ENCODE peak calls at places on chromosomes 5 and 9, in eight cellular contexts. One of them, this sample, is unnamed.

GRCh38 chr5:101505891-101506570 is 602.9 kb upstream of the ST8SIA4 start:
- DNase-seq in A549: no peak
- DNase-seq in ovary: no peak
- DNase-seq in IMR-90: no peak
- DNase-seq in spleen: no peak
- DNase-seq in heart left ventricle: no peak
- DNase-seq in lower leg skin: no peak
- DNase-seq in Peyer's patch: no peak
- DNase-seq in this sample: no peak

GRCh38 chr9:111451570-111451969 is 32.6 kb downstream of the ECPAS start:
- DNase-seq in A549: no peak
- DNase-seq in ovary: no peak
- DNase-seq in IMR-90: no peak
- DNase-seq in spleen: no peak
- DNase-seq in heart left ventricle: no peak
- DNase-seq in lower leg skin: no peak
- DNase-seq in Peyer's patch: no peak
- DNase-seq in this sample: no peak

GRCh38 chr9:126661521-126662251 is 48.0 kb downstream of the LMX1B start:
- DNase-seq in A549: no peak
- DNase-seq in ovary: no peak
- DNase-seq in IMR-90: peak; percentile 6
- DNase-seq in spleen: no peak
- DNase-seq in heart left ventricle: no peak
- DNase-seq in lower leg skin: no peak
- DNase-seq in Peyer's patch: no peak
- DNase-seq in this sample: no peak

GRCh38 chr9:131618071-131618479 is 72.8 kb downstream of the PRRT1B start:
- DNase-seq in A549: no peak
- DNase-seq in ovary: no peak
- DNase-seq in IMR-90: no peak
- DNase-seq in spleen: no peak
- DNase-seq in heart left ventricle: peak; percentile 91
- DNase-seq in lower leg skin: no peak
- DNase-seq in Peyer's patch: no peak
- DNase-seq in this sample: no peak

GRCh38 chr9:111118256-111118950 is 80.1 kb upstream of the LPAR1 start:
- DNase-seq in A549: no peak
- DNase-seq in ovary: no peak
- DNase-seq in IMR-90: peak; percentile 89
- DNase-seq in spleen: no peak
- DNase-seq in heart left ventricle: no peak
- DNase-seq in lower leg skin: no peak
- DNase-seq in Peyer's patch: no peak
- DNase-seq in this sample: no peak

GRCh38 chr5:39080597-39081204 is 6.5 kb upstream of the RICTOR start:
- DNase-seq in A549: peak; percentile 64
- DNase-seq in ovary: peak; percentile 28
- DNase-seq in IMR-90: peak; percentile 73
- DNase-seq in spleen: no peak
- DNase-seq in heart left ventricle: no peak
- DNase-seq in lower leg skin: no peak
- DNase-seq in Peyer's patch: no peak
- DNase-seq in this sample: peak; percentile 54

GRCh38 chr9:70964861-70965260 is 156.6 kb downstream of the TRPM3 start:
- DNase-seq in A549: no peak
- DNase-seq in ovary: no peak
- DNase-seq in IMR-90: no peak
- DNase-seq in spleen: no peak
- DNase-seq in heart left ventricle: no peak
- DNase-seq in lower leg skin: no peak
- DNase-seq in Peyer's patch: no peak
- DNase-seq in this sample: no peak

GRCh38 chr9:134551657-134552348 is 89.8 kb upstream of the COL5A1 start:
- DNase-seq in A549: peak; percentile 46
- DNase-seq in ovary: no peak
- DNase-seq in IMR-90: peak; percentile 82
- DNase-seq in spleen: peak; percentile 69
- DNase-seq in heart left ventricle: peak; percentile 37
- DNase-seq in lower leg skin: no peak
- DNase-seq in Peyer's patch: peak; percentile 43
- DNase-seq in this sample: no peak

GRCh38 chr5:56656816-56657740 is 158.3 kb upstream of the MAP3K1 start:
- DNase-seq in A549: no peak
- DNase-seq in ovary: no peak
- DNase-seq in IMR-90: peak; percentile 35
- DNase-seq in spleen: no peak
- DNase-seq in heart left ventricle: no peak
- DNase-seq in lower leg skin: no peak
- DNase-seq in Peyer's patch: no peak
- DNase-seq in this sample: no peak

GRCh38 chr5:171606414-171607024 is 179.1 kb upstream of the SMIM23 start:
- DNase-seq in A549: no peak
- DNase-seq in ovary: no peak
- DNase-seq in IMR-90: peak; percentile 10
- DNase-seq in spleen: no peak
- DNase-seq in heart left ventricle: no peak
- DNase-seq in lower leg skin: no peak
- DNase-seq in Peyer's patch: no peak
- DNase-seq in this sample: no peak

GRCh38 chr9:101138516-101138915 is 110.0 kb downstream of the PLPPR1 start:
- DNase-seq in A549: no peak
- DNase-seq in ovary: no peak
- DNase-seq in IMR-90: no peak
- DNase-seq in spleen: no peak
- DNase-seq in heart left ventricle: no peak
- DNase-seq in lower leg skin: no peak
- DNase-seq in Peyer's patch: no peak
- DNase-seq in this sample: no peak

GRCh38 chr5:135535820-135536801 is at the start of gene NEUROG1:
- DNase-seq in A549: no peak
- DNase-seq in ovary: no peak
- DNase-seq in IMR-90: no peak
- DNase-seq in spleen: no peak
- DNase-seq in heart left ventricle: no peak
- DNase-seq in lower leg skin: no peak
- DNase-seq in Peyer's patch: no peak
- DNase-seq in this sample: no peak

GRCh38 chr9:89701221-89701798 is 96.5 kb downstream of the GADD45G start:
- DNase-seq in A549: no peak
- DNase-seq in ovary: no peak
- DNase-seq in IMR-90: no peak
- DNase-seq in spleen: peak; percentile 79
- DNase-seq in heart left ventricle: no peak
- DNase-seq in lower leg skin: no peak
- DNase-seq in Peyer's patch: no peak
- DNase-seq in this sample: no peak
- TF ChIP-seq POLR2A in A549: no peak
- TF ChIP-seq POLR2A in ovary: no peak
- TF ChIP-seq POLR2A in IMR-90: no peak
- TF ChIP-seq POLR2A in spleen: no peak
- TF ChIP-seq POLR2A in heart left ventricle: no peak
- TF ChIP-seq POLR2A in lower leg skin: no peak
- TF ChIP-seq POLR2A in Peyer's patch: no peak
- TF ChIP-seq POLR2A in this sample: no peak

DNA sequence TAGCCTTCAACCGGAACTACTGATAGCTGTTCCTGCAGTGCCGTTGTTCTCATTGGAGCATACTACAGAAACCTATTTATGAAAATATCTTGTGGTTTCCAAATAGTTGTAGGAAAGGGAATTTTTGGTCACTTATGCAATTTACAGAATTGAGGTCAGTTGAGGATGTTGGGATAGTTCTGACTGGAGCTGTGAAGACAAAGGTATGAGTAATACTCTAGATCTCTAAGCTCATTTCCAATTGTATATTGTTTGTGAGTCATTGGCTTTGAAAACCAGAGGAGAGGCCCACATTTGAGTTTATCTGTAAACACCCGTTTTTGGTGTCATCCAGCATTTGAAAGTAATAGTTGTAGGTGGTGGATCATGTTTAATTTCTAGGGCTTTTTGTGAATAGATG is 561.3 kb upstream of the WWC1 start:
- DNase-seq in A549: peak; percentile 40
- DNase-seq in ovary: no peak
- DNase-seq in IMR-90: peak; percentile 96
- DNase-seq in spleen: no peak
- DNase-seq in heart left ventricle: no peak
- DNase-seq in lower leg skin: no peak
- DNase-seq in Peyer's patch: no peak
- DNase-seq in this sample: no peak
- H3K4me3 ChIP-seq in A549: no peak overlapping the region
- H3K4me3 ChIP-seq in ovary: no peak overlapping the region
- H3K4me3 ChIP-seq in IMR-90: no peak overlapping the region
- H3K4me3 ChIP-seq in spleen: no peak overlapping the region
- H3K4me3 ChIP-seq in heart left ventricle: no peak overlapping the region
- H3K4me3 ChIP-seq in lower leg skin: no peak overlapping the region
- H3K4me3 ChIP-seq in Peyer's patch: no peak overlapping the region
- H3K4me3 ChIP-seq in this sample: no peak overlapping the region

GRCh38 chr5:89120719-89121118 is 237.7 kb upstream of the MEF2C start:
- DNase-seq in A549: no peak
- DNase-seq in ovary: no peak
- DNase-seq in IMR-90: no peak
- DNase-seq in spleen: no peak
- DNase-seq in heart left ventricle: peak; percentile 24
- DNase-seq in lower leg skin: peak; percentile 26
- DNase-seq in Peyer's patch: no peak
- DNase-seq in this sample: peak; percentile 15

GRCh38 chr5:89123607-89124006 is 240.6 kb upstream of the MEF2C start:
- DNase-seq in A549: no peak
- DNase-seq in ovary: no peak
- DNase-seq in IMR-90: no peak
- DNase-seq in spleen: no peak
- DNase-seq in heart left ventricle: no peak
- DNase-seq in lower leg skin: no peak
- DNase-seq in Peyer's patch: no peak
- DNase-seq in this sample: no peak

GRCh38 chr5:89128097-89128496 is 245.1 kb upstream of the MEF2C start:
- DNase-seq in A549: no peak
- DNase-seq in ovary: no peak
- DNase-seq in IMR-90: peak; percentile 1
- DNase-seq in spleen: no peak
- DNase-seq in heart left ventricle: no peak
- DNase-seq in lower leg skin: no peak
- DNase-seq in Peyer's patch: no peak
- DNase-seq in this sample: no peak

GRCh38 chr5:89128930-89129625 is 246.1 kb upstream of the MEF2C start:
- DNase-seq in A549: no peak
- DNase-seq in ovary: no peak
- DNase-seq in IMR-90: no peak
- DNase-seq in spleen: no peak
- DNase-seq in heart left ventricle: no peak
- DNase-seq in lower leg skin: no peak
- DNase-seq in Peyer's patch: no peak
- DNase-seq in this sample: no peak

DNA sequence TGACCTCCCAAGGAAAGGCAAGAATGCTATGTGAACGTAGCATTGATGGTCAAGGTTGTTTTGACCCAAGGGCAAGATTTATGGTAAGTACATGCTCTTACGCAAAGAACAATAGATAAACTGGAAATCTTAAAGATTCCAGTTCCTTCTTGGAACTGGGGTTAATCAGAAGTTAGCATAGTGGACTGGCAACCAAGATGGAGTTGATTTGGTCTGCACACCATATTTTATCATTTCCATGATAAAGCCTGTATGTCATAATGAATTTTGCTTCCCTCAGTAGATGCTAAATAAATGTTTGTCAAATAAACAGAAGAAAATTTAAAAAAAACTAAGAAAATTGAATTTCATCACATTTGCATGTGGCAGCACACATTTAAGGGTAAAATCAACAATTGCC is 242.4 kb upstream of the MEF2C start:
- DNase-seq in A549: no peak
- DNase-seq in ovary: no peak
- DNase-seq in IMR-90: no peak
- DNase-seq in spleen: no peak
- DNase-seq in heart left ventricle: no peak
- DNase-seq in lower leg skin: no peak
- DNase-seq in Peyer's patch: no peak
- DNase-seq in this sample: no peak
- TF ChIP-seq POLR2A in A549: no peak
- TF ChIP-seq POLR2A in ovary: no peak
- TF ChIP-seq POLR2A in IMR-90: no peak
- TF ChIP-seq POLR2A in spleen: no peak
- TF ChIP-seq POLR2A in heart left ventricle: no peak
- TF ChIP-seq POLR2A in lower leg skin: no peak
- TF ChIP-seq POLR2A in Peyer's patch: no peak
- TF ChIP-seq POLR2A in this sample: no peak

DNA sequence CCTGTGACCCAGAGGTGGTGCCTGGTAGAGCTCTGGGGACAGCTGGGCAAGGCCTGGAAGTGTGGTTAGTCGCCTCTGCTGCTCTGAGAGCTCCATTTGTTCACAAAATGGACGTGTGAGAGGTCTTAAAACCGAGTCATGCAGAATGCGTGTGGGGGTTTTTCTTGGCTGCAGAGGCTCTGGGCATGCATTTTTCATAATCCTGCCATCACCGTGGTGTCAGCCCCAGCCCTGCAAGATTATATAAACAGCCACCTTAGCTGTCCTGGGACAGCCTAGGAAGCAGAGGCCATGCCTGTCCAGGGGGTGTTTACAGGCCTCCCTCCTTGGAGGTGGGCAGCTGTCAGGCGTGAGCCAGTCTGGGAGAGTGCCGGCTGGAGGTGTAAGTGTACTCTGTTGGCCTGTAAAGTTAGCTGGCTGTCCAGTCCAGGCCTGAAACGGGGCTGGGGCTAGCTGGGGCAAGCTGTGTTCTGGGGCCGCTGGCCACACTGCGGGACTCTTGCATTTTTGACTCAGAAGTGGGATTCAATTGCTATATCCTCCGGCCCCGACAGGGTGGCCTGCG is 2.3 kb downstream of the WNK2 start:
- DNase-seq in A549: no peak
- DNase-seq in ovary: no peak
- DNase-seq in IMR-90: no peak
- DNase-seq in spleen: no peak
- DNase-seq in heart left ventricle: no peak
- DNase-seq in lower leg skin: no peak
- DNase-seq in Peyer's patch: peak; percentile 56
- DNase-seq in this sample: no peak
- H3K4me3 ChIP-seq in A549: no peak overlapping the region
- H3K4me3 ChIP-seq in ovary: no peak overlapping the region
- H3K4me3 ChIP-seq in IMR-90: no peak overlapping the region
- H3K4me3 ChIP-seq in spleen: no peak overlapping the region
- H3K4me3 ChIP-seq in heart left ventricle: peak overlapping the region; percentile 43
- H3K4me3 ChIP-seq in lower leg skin: no peak overlapping the region
- H3K4me3 ChIP-seq in Peyer's patch: peak overlapping the region; percentile 91
- H3K4me3 ChIP-seq in this sample: no peak overlapping the region